ENCODE peak calls at places on chromosomes 2 and 18, in eight cellular contexts. W is stomach, V is tibial nerve, G is HepG2, L is GM12878, T is A549, P is K562, E is transverse colon. R is an unnamed sample. For H3K4me1, the result is how much of the 10 kb centered on the place peaks cover.

GRCh38 chr2:48292429-48292828 is 237.5 kb upstream of the STON1 start:
- DNase-seq in W (no peak), V (no peak), G (no peak), L (no peak), T (no peak), P (no peak), E (no peak), R (no peak)

GRCh38 chr18:22446906-22447305 is 29.2 kb upstream of the CTAGE1 start:
- DNase-seq in W (no peak), V (no peak), G (no peak), L (no peak), T (no peak), P (no peak), E (no peak), R (no peak)

GRCh38 chr2:109638807-109639206 is 24.6 kb downstream of the SOWAHC start:
- DNase-seq in W (no peak), V (no peak), G (no peak), L (no peak), T (no peak), P (no peak), E (no peak), R (no peak)

GRCh38 chr2:4552099-4552498 is 848.7 kb downstream of the DCDC2C start:
- DNase-seq in W (no peak), V (no peak), G (no peak), L (no peak), T (no peak), P (no peak), E (no peak), R (no peak)

GRCh38 chr2:55123851-55124269 is 73.6 kb upstream of the RTN4 start:
- DNase-seq in W (no peak), V (no peak), G (no peak), L (no peak), T (no peak), P (no peak), E (no peak), R (no peak)

GRCh38 chr18:10936211-10937053 is 212.9 kb downstream of the PIEZO2 start:
- DNase-seq in W (no peak), V (no peak), G (no peak), L (no peak), T (no peak), P (no peak), E (no peak), R (no peak)

GRCh38 chr2:45636013-45636412 is 15.5 kb upstream of the PRKCE start:
- DNase-seq in W (no peak), V (no peak), G (no peak), L (no peak), T (no peak), P (no peak), E (no peak), R (no peak)

GRCh38 chr2:95061601-95062183 is 36.2 kb downstream of the MAL start:
- DNase-seq in W (no peak), V (no peak), G (no peak), L (no peak), T (no peak), P (no peak), E (no peak), R (no peak)

GRCh38 chr2:176104338-176105077 is 2.6 kb upstream of the HOXD11 start:
- DNase-seq in W (no peak), V (no peak), G (no peak), L (no peak), T (peak), P (no peak), E (no peak), R (no peak)

GRCh38 chr2:72915907-72916742 is 1.2 kb upstream of the EMX1 start:
- DNase-seq in W (peak), V (no peak), G (peak), L (no peak), T (peak), P (peak), E (peak), R (no peak)

GRCh38 chr18:75208836-75209128 is 157 bp downstream of the PTGR3 start:
- DNase-seq in W (peak), V (no peak), G (no peak), L (no peak), T (no peak), P (no peak), E (no peak), R (no peak)

GRCh38 chr2:229273384-229274338 is 2.6 kb upstream of the PID1 start:
- DNase-seq in W (peak), V (peak), G (peak), L (peak), T (peak), P (peak), E (peak), R (peak)

GRCh38 chr18:44729631-44730101 is 49.0 kb downstream of the SETBP1 start:
- DNase-seq in W (no peak), V (no peak), G (no peak), L (no peak), T (no peak), P (peak), E (no peak), R (no peak)

GRCh38 chr18:47418746-47419145 is 167.3 kb upstream of the SKOR2 start:
- DNase-seq in W (no peak), V (no peak), G (no peak), L (no peak), T (no peak), P (no peak), E (no peak), R (no peak)

GRCh38 chr2:28580078-28580477 is 84.2 kb downstream of the PLB1 start:
- DNase-seq in W (no peak), V (no peak), G (no peak), L (no peak), T (no peak), P (no peak), E (no peak), R (no peak)

GRCh38 chr2:234676859-234677450 is 180.1 kb upstream of the ARL4C start:
- DNase-seq in W (no peak), V (no peak), G (peak), L (no peak), T (no peak), P (no peak), E (no peak), R (no peak)

DNA sequence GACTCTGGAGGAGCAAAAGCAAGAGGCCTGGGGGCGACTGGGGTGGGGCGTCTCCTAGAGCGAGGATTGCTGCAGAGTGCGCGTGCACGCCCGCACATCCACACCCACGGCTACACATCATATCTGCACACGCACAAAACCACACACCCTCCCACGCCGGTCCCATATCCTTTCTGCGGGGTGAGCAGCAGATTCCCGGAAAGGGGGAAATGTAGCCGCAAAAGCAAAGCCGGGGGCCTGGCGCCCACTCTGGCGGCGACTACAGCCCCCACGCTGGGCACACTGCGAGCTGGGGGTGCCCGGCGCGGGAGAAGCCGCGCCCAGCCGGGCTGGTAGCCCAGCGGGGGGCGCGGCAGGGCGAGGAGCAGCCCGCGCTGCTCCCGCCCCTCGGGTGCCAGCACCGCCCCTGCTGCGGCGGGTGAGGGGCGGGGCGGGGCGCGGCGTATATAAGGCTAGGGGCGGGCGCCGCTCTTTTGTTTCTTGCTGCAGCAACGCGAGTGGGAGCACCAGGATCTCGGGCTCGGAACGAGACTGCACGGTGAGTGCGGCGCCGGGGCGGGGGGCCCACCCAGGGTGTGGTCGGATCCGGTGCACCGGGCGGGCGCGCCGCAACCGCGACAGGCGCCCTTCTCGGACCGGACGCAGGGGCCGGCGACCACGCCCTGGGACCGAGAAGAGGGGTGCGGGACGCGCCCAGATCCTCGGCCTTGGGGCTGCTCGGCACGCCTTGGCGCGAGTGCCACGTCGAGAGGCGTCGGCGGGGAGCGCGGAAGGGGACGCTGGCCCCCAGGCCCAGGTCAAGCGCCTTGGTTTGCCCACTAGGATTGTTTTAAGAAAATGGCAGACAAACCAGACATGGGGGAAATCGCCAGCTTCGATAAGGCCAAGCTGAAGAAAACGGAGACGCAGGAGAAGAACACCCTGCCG is at the start of gene TMSB10:
- DNase-seq in W (peak), V (peak), G (peak), L (no peak), T (peak), P (peak), E (peak), R (peak)
- TF ChIP-seq EP300 in W (no peak), V (no peak), G (no peak), L (no peak), T (no peak), P (peak), E (peak), R (no peak)

DNA sequence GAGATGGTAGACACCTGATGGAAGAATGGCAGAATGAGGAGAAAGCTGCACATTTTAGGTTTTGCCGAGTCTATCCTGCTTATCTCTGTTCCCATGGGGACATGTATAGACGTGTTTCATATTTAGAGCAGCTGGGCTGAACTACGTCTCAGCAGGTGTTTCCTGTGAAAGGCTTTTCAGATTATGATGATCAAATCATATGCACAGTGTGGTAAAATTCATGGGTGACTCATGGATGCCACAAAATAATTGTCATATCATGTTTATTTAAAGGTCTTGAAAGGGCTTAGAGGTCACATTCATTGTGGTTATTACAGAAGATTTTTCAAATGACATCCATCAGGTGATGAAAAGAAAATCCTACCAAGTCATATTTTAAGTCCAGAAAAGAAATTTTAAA is 90.5 kb downstream of the ICOS start:
- DNase-seq in W (no peak), V (no peak), G (no peak), L (no peak), T (no peak), P (no peak), E (no peak), R (no peak)
- H3K4me1 ChIP-seq in W (under half), V (under half), G (under half), L (under half), T (under half), P (under half), E (under half), R (under half)

GRCh38 chr2:19894135-19894792 is 7.5 kb downstream of the TTC32 start:
- DNase-seq in W (no peak), V (no peak), G (no peak), L (no peak), T (no peak), P (no peak), E (no peak), R (no peak)
- H3K4me3 ChIP-seq in W (no peak), V (no peak), G (no peak), L (peak), T (no peak), P (no peak), E (no peak), R (no peak)

GRCh38 chr2:47118581-47118980 is 36.5 kb downstream of the STPG4 start:
- DNase-seq in W (no peak), V (no peak), G (no peak), L (no peak), T (no peak), P (no peak), E (no peak), R (no peak)

DNA sequence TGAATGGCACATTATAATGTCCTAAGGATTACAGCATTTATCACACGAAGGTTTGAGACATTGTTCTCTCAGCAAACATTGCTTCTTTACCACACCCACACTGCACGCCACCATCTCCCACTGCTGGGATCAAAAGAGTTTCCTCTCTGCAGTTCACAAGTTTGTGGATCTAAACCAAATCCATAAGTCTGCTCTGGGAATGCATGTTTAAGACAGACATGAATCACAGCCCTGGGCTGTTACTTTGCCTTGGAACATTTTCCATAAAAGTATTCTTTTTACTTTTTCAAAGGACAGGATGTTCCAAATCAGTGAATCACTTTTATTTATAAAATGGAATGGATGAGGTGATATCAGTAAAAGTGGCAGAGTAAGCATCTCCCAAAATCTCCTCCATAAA is 36.1 kb downstream of the STPG4 start:
- DNase-seq in W (no peak), V (no peak), G (no peak), L (no peak), T (no peak), P (no peak), E (no peak), R (no peak)
- TF ChIP-seq EP300 in W (no peak), V (no peak), G (no peak), L (no peak), T (no peak), P (no peak), E (no peak), R (no peak)

DNA sequence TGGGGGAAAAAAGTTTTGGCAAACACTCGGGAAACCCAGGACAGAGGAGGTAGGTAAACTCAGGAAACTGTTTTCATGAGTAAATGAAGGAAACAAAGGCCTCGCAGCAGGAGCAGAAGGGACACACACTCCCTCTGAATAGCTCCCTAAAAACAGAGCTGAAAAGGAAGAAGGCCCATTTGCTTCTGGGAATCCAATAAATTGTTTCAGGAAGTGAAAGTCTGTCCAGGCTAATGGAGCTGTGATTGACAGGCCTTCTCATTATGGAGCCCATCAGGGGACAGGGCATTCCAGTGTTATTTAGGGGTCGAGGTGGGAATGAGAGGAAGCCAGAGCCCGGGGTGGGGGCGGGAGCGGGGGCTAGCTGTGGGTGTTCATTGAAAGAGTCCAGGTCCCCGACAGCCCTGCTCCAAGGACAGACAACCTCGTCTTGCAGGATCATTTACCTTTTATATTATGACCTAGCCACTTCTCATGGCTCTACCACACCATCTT is 81.2 kb downstream of the GBX2 start:
- DNase-seq in W (no peak), V (no peak), G (no peak), L (no peak), T (no peak), P (no peak), E (no peak), R (no peak)
- H3K4me1 ChIP-seq in W (under half), V (under half), G (under half), L (under half), T (under half), P (under half), E (under half), R (under half)

GRCh38 chr2:178072000-178072382 is 586 bp downstream of the PDE11A start:
- DNase-seq in W (no peak), V (no peak), G (no peak), L (no peak), T (no peak), P (no peak), E (no peak), R (no peak)
- H3K4me3 ChIP-seq in W (peak), V (peak), G (peak), L (no peak), T (peak), P (peak), E (no peak), R (no peak)

R was measured in ovary.